ENCODE peak calls at places on chromosomes 3 and 15, in nine cellular contexts. G is KG1; W is foreskin keratinocyte; H is stimulated activated CD4-positive, alpha-beta T cell treated with anti-CD3 and anti-CD28 coated beads, Interleukin-4, amount 100 ng/mL, for 1 hour; U is skeletal muscle cell; Q is HFFc6; A is ELR; X is lower lobe of right lung; C is NCI-H460. B is an unnamed sample.

GRCh38 chr3:138912237-138912636 is 34.7 kb downstream of the FOXL2 start:
- DNase-seq in W (no peak), G (no peak), H (no peak), X (no peak), U (no peak), Q (no peak), C (no peak), A (no peak), B (no peak)

GRCh38 chr3:144112036-144112435 is 140.4 kb downstream of the DIPK2A start:
- DNase-seq in A (no peak), U (no peak), Q (no peak), H (no peak), G (no peak), C (no peak), W (no peak), X (no peak), B (no peak)

GRCh38 chr15:91032919-91033803 is 10.8 kb upstream of the VPS33B start:
- DNase-seq in X (peak), Q (no peak), G (no peak), C (peak), A (peak), U (no peak), H (peak), W (peak), B (peak)

GRCh38 chr3:197186887-197187588 is 111.4 kb downstream of the DLG1 start:
- DNase-seq in A (peak), Q (peak), C (peak), H (no peak), G (peak), U (peak), W (no peak), X (no peak), B (peak)

GRCh38 chr15:100141304-100142080 is 200.3 kb downstream of the ADAMTS17 start:
- DNase-seq in A (no peak), U (no peak), G (no peak), X (no peak), H (no peak), C (no peak), Q (no peak), W (no peak), B (no peak)

GRCh38 chr15:101050647-101051290 is 131.6 kb downstream of the LRRK1 start:
- DNase-seq in A (no peak), W (no peak), X (no peak), C (no peak), H (no peak), Q (no peak), G (no peak), U (no peak), B (no peak)

GRCh38 chr3:45803252-45803935 is 7.1 kb upstream of the SLC6A20 start:
- DNase-seq in W (no peak), C (no peak), H (no peak), Q (no peak), X (no peak), A (no peak), G (no peak), U (no peak), B (no peak)

GRCh38 chr3:134086616-134087015 is 56.9 kb upstream of the SLCO2A1 start:
- DNase-seq in H (no peak), G (no peak), A (no peak), X (no peak), W (no peak), Q (no peak), C (no peak), U (no peak), B (no peak)

GRCh38 chr15:92115834-92116233 is 262.3 kb downstream of the SLCO3A1 start:
- DNase-seq in G (no peak), A (no peak), C (no peak), W (no peak), H (no peak), Q (no peak), U (no peak), X (no peak), B (no peak)

GRCh38 chr3:31196261-31196660 is 301.8 kb upstream of the GADL1 start:
- DNase-seq in A (no peak), X (no peak), G (no peak), C (no peak), W (no peak), U (no peak), H (no peak), Q (no peak), B (no peak)